ENCODE peak calls at places on chromosomes 12 and 14, in four cellular contexts. One of them, this sample, is unnamed.

GRCh38 chr14:58922211-58922940 is 266.1 kb upstream of the DAAM1 start:
- DNase-seq in HEK293T: no peak
- DNase-seq in Calu3: no peak
- DNase-seq in cardiac fibroblast: no peak
- DNase-seq in this sample: no peak

GRCh38 chr12:70854871-70855578 is 65.5 kb downstream of the PTPRR start:
- DNase-seq in HEK293T: no peak
- DNase-seq in cardiac fibroblast: no peak
- DNase-seq in Calu3: no peak
- DNase-seq in this sample: no peak

GRCh38 chr12:98465505-98465904 is 49.9 kb upstream of the TMPO start:
- DNase-seq in cardiac fibroblast: no peak
- DNase-seq in Calu3: no peak
- DNase-seq in HEK293T: no peak
- DNase-seq in this sample: no peak

GRCh38 chr12:110116623-110117022 is 7.5 kb upstream of the IFT81 start:
- DNase-seq in Calu3: no peak
- DNase-seq in cardiac fibroblast: no peak
- DNase-seq in HEK293T: no peak
- DNase-seq in this sample: no peak

GRCh38 chr12:73598626-73599025 is 939.0 kb upstream of the ATXN7L3B start:
- DNase-seq in cardiac fibroblast: no peak
- DNase-seq in HEK293T: no peak
- DNase-seq in Calu3: no peak
- DNase-seq in this sample: no peak

GRCh38 chr12:89353188-89353822 is 1.0 kb upstream of the DUSP6 start:
- DNase-seq in HEK293T: peak
- DNase-seq in Calu3: peak
- DNase-seq in cardiac fibroblast: peak
- DNase-seq in this sample: peak

GRCh38 chr14:38404616-38405015 is 148.7 kb upstream of the CLEC14A start:
- DNase-seq in HEK293T: no peak
- DNase-seq in cardiac fibroblast: peak
- DNase-seq in Calu3: no peak
- DNase-seq in this sample: peak

GRCh38 chr14:52125885-52126284 is 57.0 kb upstream of the NID2 start:
- DNase-seq in Calu3: no peak
- DNase-seq in HEK293T: no peak
- DNase-seq in cardiac fibroblast: no peak
- DNase-seq in this sample: no peak

GRCh38 chr14:23284654-23285529 is 1.0 kb downstream of the HOMEZ start:
- DNase-seq in Calu3: no peak
- DNase-seq in cardiac fibroblast: peak
- DNase-seq in HEK293T: no peak
- DNase-seq in this sample: no peak

GRCh38 chr12:48358937-48359509 is 8.3 kb upstream of the ZNF641 start:
- DNase-seq in Calu3: no peak
- DNase-seq in HEK293T: no peak
- DNase-seq in cardiac fibroblast: no peak
- DNase-seq in this sample: no peak

GRCh38 chr14:100605706-100606686 is 18.8 kb upstream of the BEGAIN start:
- DNase-seq in cardiac fibroblast: peak
- DNase-seq in HEK293T: no peak
- DNase-seq in Calu3: no peak
- DNase-seq in this sample: no peak

GRCh38 chr12:126994599-126994998 is 1272.4 kb upstream of the TMEM132C start:
- DNase-seq in Calu3: no peak
- DNase-seq in cardiac fibroblast: no peak
- DNase-seq in HEK293T: no peak
- DNase-seq in this sample: no peak

GRCh38 chr12:126663304-126664094 is 1598.3 kb downstream of the AACS start:
- DNase-seq in Calu3: peak
- DNase-seq in HEK293T: peak
- DNase-seq in cardiac fibroblast: peak
- DNase-seq in this sample: no peak

GRCh38 chr14:22561661-22562579 is 27.1 kb downstream of the DAD1 start:
- DNase-seq in HEK293T: no peak
- DNase-seq in Calu3: no peak
- DNase-seq in cardiac fibroblast: no peak
- DNase-seq in this sample: no peak

GRCh38 chr12:57619434-57620244 is 8.4 kb downstream of the ARHGEF25 start:
- DNase-seq in cardiac fibroblast: no peak
- DNase-seq in HEK293T: no peak
- DNase-seq in Calu3: peak
- DNase-seq in this sample: no peak

GRCh38 chr14:90610641-90611040 is 205.6 kb downstream of the TTC7B start:
- DNase-seq in HEK293T: no peak
- DNase-seq in Calu3: no peak
- DNase-seq in cardiac fibroblast: no peak
- DNase-seq in this sample: no peak

GRCh38 chr12:111598637-111599458 is at the start of gene ATXN2:
- DNase-seq in cardiac fibroblast: peak
- DNase-seq in HEK293T: peak
- DNase-seq in Calu3: no peak
- DNase-seq in this sample: peak

GRCh38 chr12:51009038-51009437 is 17.1 kb downstream of the SLC11A2 start:
- DNase-seq in cardiac fibroblast: no peak
- DNase-seq in Calu3: no peak
- DNase-seq in HEK293T: no peak
- DNase-seq in this sample: no peak

GRCh38 chr14:29274890-29275651 is 508.5 kb downstream of the FOXG1 start:
- DNase-seq in HEK293T: peak
- DNase-seq in Calu3: no peak
- DNase-seq in cardiac fibroblast: no peak
- DNase-seq in this sample: no peak

GRCh38 chr12:110536834-110537604 is 34.9 kb downstream of the RAD9B start:
- DNase-seq in Calu3: no peak
- DNase-seq in cardiac fibroblast: no peak
- DNase-seq in HEK293T: no peak
- DNase-seq in this sample: no peak

GRCh38 chr12:93670104-93670503 is 7.1 kb upstream of the CRADD start:
- DNase-seq in cardiac fibroblast: no peak
- DNase-seq in HEK293T: no peak
- DNase-seq in Calu3: no peak
- DNase-seq in this sample: no peak